ENCODE peak calls at places on chromosome 3, in seven cellular contexts. R, E, S, Q, F, N and H are unnamed samples.

GRCh38 chr3:12716605-12717121 is 42.4 kb downstream of the TMEM40 start:
- DNase-seq in R (no peak), E (no peak), S (peak; percentile 71), F (no peak), Q (no peak), N (no peak), H (no peak)

GRCh38 chr3:167736997-167737396 is 1.5 kb downstream of the SERPINI1 start:
- DNase-seq in Q (no peak), N (no peak), S (no peak), E (no peak), F (no peak), R (no peak), H (no peak)

GRCh38 chr3:33915796-33916589 is 117.6 kb downstream of the PDCD6IP start:
- DNase-seq in S (peak; percentile 60), R (no peak), E (no peak), N (peak; percentile 54), F (no peak), Q (no peak), H (peak; percentile 66)

GRCh38 chr3:132038198-132038825 is 3.5 kb upstream of the CPNE4 start:
- DNase-seq in S (peak; percentile 71), E (no peak), Q (no peak), R (no peak), N (peak; percentile 59), F (no peak), H (peak; percentile 6)

GRCh38 chr3:46930176-46930944 is 46.2 kb downstream of the CCDC12 start:
- DNase-seq in R (no peak), N (no peak), F (no peak), Q (no peak), E (no peak), S (no peak), H (peak; percentile 50)

GRCh38 chr3:111534701-111535100 is 7.3 kb upstream of the CD96 start:
- DNase-seq in Q (no peak), S (peak; percentile 39), R (no peak), F (no peak), N (peak; percentile 49), E (no peak), H (no peak)

GRCh38 chr3:111244760-111245159 is 173.1 kb downstream of the NECTIN3 start:
- DNase-seq in R (no peak), Q (no peak), S (peak; percentile 25), N (no peak), E (no peak), F (no peak), H (no peak)

GRCh38 chr3:18076301-18076700 is 333.9 kb upstream of the TBC1D5 start:
- DNase-seq in F (no peak), S (no peak), Q (no peak), R (no peak), E (no peak), N (no peak), H (no peak)

GRCh38 chr3:51538115-51538458 is 432 bp upstream of the RAD54L2 start:
- DNase-seq in R (no peak), N (peak; percentile 11), S (peak; percentile 17), Q (peak; percentile 9), F (no peak), E (no peak), H (peak; percentile 24)

GRCh38 chr3:15269091-15269989 is 63.0 kb downstream of the SH3BP5 start:
- DNase-seq in F (no peak), R (peak; percentile 69), S (peak; percentile 98), Q (peak; percentile 81), E (peak; percentile 95), N (peak; percentile 99), H (peak; percentile 94)

GRCh38 chr3:99562138-99562537 is 76.3 kb upstream of the COL8A1 start:
- DNase-seq in S (peak; percentile 63), Q (no peak), R (no peak), E (no peak), F (no peak), N (peak; percentile 58), H (no peak)

GRCh38 chr3:150006774-150007173 is 36.1 kb upstream of the PFN2 start:
- DNase-seq in S (no peak), R (no peak), Q (no peak), F (no peak), E (no peak), N (no peak), H (no peak)

GRCh38 chr3:152127058-152127457 is 141.7 kb upstream of the MBNL1 start:
- DNase-seq in R (no peak), Q (no peak), F (peak; percentile 85), E (no peak), N (no peak), S (no peak), H (peak; percentile 92)

GRCh38 chr3:25855281-25855680 is 65.4 kb downstream of the OXSM start:
- DNase-seq in E (no peak), F (no peak), S (no peak), Q (no peak), R (no peak), N (peak; percentile 12), H (no peak)

GRCh38 chr3:114900908-114901307 is 246.2 kb downstream of the ZBTB20 start:
- DNase-seq in F (no peak), R (no peak), Q (no peak), S (peak; percentile 18), E (no peak), N (no peak), H (no peak)

GRCh38 chr3:16524196-16524595 is 10.7 kb upstream of the RFTN1 start:
- DNase-seq in E (no peak), F (no peak), S (no peak), N (no peak), R (no peak), Q (no peak), H (no peak)

GRCh38 chr3:6657591-6657990 is 203.3 kb upstream of the GRM7 start:
- DNase-seq in E (no peak), Q (no peak), F (no peak), N (no peak), R (no peak), S (no peak), H (no peak)

GRCh38 chr3:112811150-112811884 is 35.3 kb downstream of the CD200R1L start:
- DNase-seq in S (peak; percentile 73), E (peak; percentile 72), N (no peak), R (no peak), F (no peak), Q (no peak), H (no peak)

GRCh38 chr3:170523248-170523647 is 62.6 kb downstream of the SLC7A14 start:
- DNase-seq in F (no peak), E (no peak), N (peak; percentile 62), Q (no peak), R (no peak), S (peak; percentile 48), H (no peak)

GRCh38 chr3:113275876-113276580 is 64.7 kb downstream of the BOC start:
- DNase-seq in R (no peak), S (peak; percentile 83), N (peak; percentile 33), F (peak; percentile 25), Q (no peak), E (no peak), H (peak; percentile 62)

GRCh38 chr3:156735471-156735870 is 61.1 kb downstream of the TIPARP start:
- DNase-seq in S (no peak), R (no peak), E (no peak), Q (no peak), F (no peak), N (no peak), H (no peak)

GRCh38 chr3:124243253-124243859 is 251.4 kb upstream of the ROPN1 start:
- DNase-seq in N (no peak), S (no peak), E (no peak), F (no peak), Q (no peak), R (no peak), H (no peak)

GRCh38 chr3:124248471-124249028 is 256.6 kb upstream of the ROPN1 start:
- DNase-seq in R (peak; percentile 28), N (peak; percentile 56), E (peak; percentile 41), Q (no peak), S (peak; percentile 83), F (no peak), H (no peak)

GRCh38 chr3:124246366-124246765 is 254.4 kb upstream of the ROPN1 start:
- DNase-seq in F (no peak), N (no peak), R (no peak), Q (no peak), E (no peak), S (no peak), H (no peak)

GRCh38 chr3:124250053-124250452 is 258.1 kb upstream of the ROPN1 start:
- DNase-seq in R (no peak), E (no peak), S (no peak), Q (no peak), N (peak; percentile 45), F (no peak), H (peak; percentile 13)

GRCh38 chr3:124246949-124247348 is 255.0 kb upstream of the ROPN1 start:
- DNase-seq in R (no peak), N (peak; percentile 58), E (no peak), F (no peak), Q (no peak), S (peak; percentile 47), H (peak; percentile 57)
- TF ChIP-seq CTCF in R (no peak), N (peak; percentile 74), E (no peak), F (peak; percentile 60), Q (no peak), S (peak; percentile 62), H (peak; percentile 58)

GRCh38 chr3:10456981-10457380 is 48.4 kb downstream of the ATP2B2 start:
- DNase-seq in Q (no peak), N (no peak), E (no peak), F (no peak), R (no peak), S (no peak), H (no peak)
- H3K4me3 ChIP-seq in Q (no peak overlapping the region), N (no peak overlapping the region), E (no peak overlapping the region), F (no peak overlapping the region), R (no peak overlapping the region), S (no peak overlapping the region), H (no peak overlapping the region)

DNA sequence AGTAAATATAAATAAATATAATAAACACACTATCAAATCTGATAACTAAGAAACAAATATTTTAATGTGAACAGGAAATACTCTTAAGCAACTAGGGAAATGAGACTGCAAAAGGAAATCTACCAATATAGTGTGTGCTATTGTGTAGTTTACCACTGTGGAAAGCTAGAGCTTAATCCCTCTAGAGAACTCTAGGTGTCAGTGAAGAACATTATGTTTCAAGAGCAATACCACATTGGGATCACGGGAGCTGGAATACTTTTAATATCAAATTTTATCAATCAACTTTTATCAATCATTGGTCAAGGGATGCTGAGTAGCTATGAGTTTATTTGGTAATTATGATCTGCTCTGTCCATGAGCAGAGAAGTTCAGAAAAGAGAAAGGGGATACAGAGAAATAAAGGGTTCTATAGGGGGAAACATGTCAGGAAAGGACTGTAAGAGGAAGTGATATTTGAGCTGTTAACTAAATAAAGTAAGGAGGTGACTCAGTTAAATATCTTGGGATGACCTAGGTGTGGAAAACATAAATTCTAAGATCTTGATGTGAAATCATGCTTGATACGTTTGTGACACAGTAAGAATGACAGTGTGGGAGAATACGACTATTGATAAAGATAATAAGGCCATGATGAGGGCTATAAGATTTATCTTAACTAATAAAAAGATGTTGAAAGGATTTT is 762.2 kb upstream of the ALCAM start:
- DNase-seq in R (no peak), S (peak; percentile 75), E (no peak), Q (no peak), F (no peak), N (peak; percentile 48), H (no peak)
- TF ChIP-seq CTCF in R (no peak), S (peak; percentile 59), E (no peak), Q (no peak), F (no peak), N (peak; percentile 51), H (no peak)

DNA sequence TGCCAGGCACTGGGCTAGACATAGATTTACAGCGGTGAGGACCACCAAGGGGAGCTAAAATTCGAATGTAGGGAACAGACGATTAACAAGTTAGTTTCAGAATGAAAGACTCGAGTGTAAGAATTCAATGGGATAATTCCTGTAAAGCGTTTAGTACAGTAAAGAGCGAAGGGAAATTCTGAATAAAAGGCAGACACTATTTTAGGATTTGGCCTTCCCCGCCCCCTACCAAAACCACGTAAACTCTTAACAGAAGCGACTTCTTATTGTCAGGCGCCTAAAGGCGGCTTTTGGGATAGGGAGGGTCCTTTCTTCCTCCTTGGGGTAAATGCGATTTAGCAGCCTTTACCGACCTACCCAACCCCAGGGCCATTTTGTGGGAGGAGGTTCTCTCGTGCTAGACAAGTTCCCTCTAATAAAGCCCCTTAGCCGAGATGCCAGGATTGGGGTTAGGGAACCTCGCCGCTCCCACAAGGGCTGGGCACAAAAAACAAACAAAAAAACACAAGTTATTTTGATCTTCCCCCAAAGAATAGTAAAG is 536 bp upstream of the RAB5A start:
- DNase-seq in N (no peak), S (no peak), F (no peak), Q (no peak), R (peak; percentile 2), E (no peak), H (no peak)
- H3K4me3 ChIP-seq in N (peak overlapping the region; percentile 81), S (peak overlapping the region; percentile 97), F (peak overlapping the region; percentile 89), Q (peak overlapping the region; percentile 95), R (peak overlapping the region; percentile 84), E (peak overlapping the region; percentile 99), H (peak overlapping the region; percentile 85)